ENCODE peak calls at places on chromosome 4, in four cellular contexts. One of them, this sample, is unnamed.
A peak's percentile ranks its signal among the peaks of the same experiment; 100 is the strongest.

GRCh38 chr4:93147524-93148212 is 680.9 kb upstream of the ATOH1 start:
- DNase-seq in WTC11: peak; percentile 52
- DNase-seq in GM12878: no peak
- DNase-seq in K562: no peak
- DNase-seq in this sample: no peak

GRCh38 chr4:26298198-26298950 is 22.4 kb upstream of the RBPJ start:
- DNase-seq in K562: no peak
- DNase-seq in WTC11: no peak
- DNase-seq in GM12878: no peak
- DNase-seq in this sample: no peak

GRCh38 chr4:148054275-148054674 is 322.4 kb downstream of the ARHGAP10 start:
- DNase-seq in K562: no peak
- DNase-seq in GM12878: no peak
- DNase-seq in WTC11: no peak
- DNase-seq in this sample: no peak

GRCh38 chr4:121692261-121692660 is 4.5 kb downstream of the ANXA5 start:
- DNase-seq in WTC11: no peak
- DNase-seq in K562: no peak
- DNase-seq in GM12878: no peak
- DNase-seq in this sample: no peak

GRCh38 chr4:3211866-3212265 is 37.1 kb upstream of the MSANTD1 start:
- DNase-seq in GM12878: no peak
- DNase-seq in K562: no peak
- DNase-seq in WTC11: no peak
- DNase-seq in this sample: no peak

GRCh38 chr4:54553001-54553400 is 104.8 kb upstream of the KIT start:
- DNase-seq in WTC11: no peak
- DNase-seq in K562: no peak
- DNase-seq in GM12878: no peak
- DNase-seq in this sample: no peak

GRCh38 chr4:72569719-72570235 is 756 bp upstream of the ADAMTS3 start:
- DNase-seq in GM12878: no peak
- DNase-seq in K562: no peak
- DNase-seq in WTC11: no peak
- DNase-seq in this sample: no peak

GRCh38 chr4:54767376-54767775 is 109.6 kb downstream of the KIT start:
- DNase-seq in WTC11: no peak
- DNase-seq in GM12878: no peak
- DNase-seq in K562: no peak
- DNase-seq in this sample: no peak

GRCh38 chr4:14792702-14793227 is 209.5 kb upstream of the CPEB2 start:
- DNase-seq in K562: no peak
- DNase-seq in WTC11: no peak
- DNase-seq in GM12878: no peak
- DNase-seq in this sample: no peak

GRCh38 chr4:94813221-94813620 is 55.5 kb downstream of the BMPR1B start:
- DNase-seq in GM12878: no peak
- DNase-seq in K562: no peak
- DNase-seq in WTC11: no peak
- DNase-seq in this sample: no peak

GRCh38 chr4:159013692-159014091 is 89.2 kb upstream of the RAPGEF2 start:
- DNase-seq in GM12878: no peak
- DNase-seq in K562: no peak
- DNase-seq in WTC11: no peak
- DNase-seq in this sample: no peak

GRCh38 chr4:121736735-121737351 is 28.1 kb downstream of the SMIM43 start:
- DNase-seq in WTC11: no peak
- DNase-seq in K562: peak; percentile 68
- DNase-seq in GM12878: no peak
- DNase-seq in this sample: peak; percentile 61

GRCh38 chr4:89837385-89837995 is 529 bp upstream of the SNCA start:
- DNase-seq in K562: peak; percentile 10
- DNase-seq in WTC11: peak; percentile 66
- DNase-seq in GM12878: no peak
- DNase-seq in this sample: no peak

GRCh38 chr4:74311696-74312313 is 3.5 kb downstream of the EPGN start:
- DNase-seq in WTC11: no peak
- DNase-seq in GM12878: peak; percentile 13
- DNase-seq in K562: peak; percentile 67
- DNase-seq in this sample: peak; percentile 46

GRCh38 chr4:151942971-151943370 is 182.2 kb upstream of the GATB start:
- DNase-seq in K562: no peak
- DNase-seq in WTC11: no peak
- DNase-seq in GM12878: no peak
- DNase-seq in this sample: no peak

GRCh38 chr4:121330180-121330665 is 50.6 kb downstream of the QRFPR start:
- DNase-seq in GM12878: no peak
- DNase-seq in K562: no peak
- DNase-seq in WTC11: no peak
- DNase-seq in this sample: no peak

GRCh38 chr4:23728393-23728792 is 161.5 kb downstream of the PPARGC1A start:
- DNase-seq in K562: no peak
- DNase-seq in GM12878: no peak
- DNase-seq in WTC11: no peak
- DNase-seq in this sample: no peak

GRCh38 chr4:113666386-113667114 is 95.0 kb downstream of the CAMK2D start:
- DNase-seq in GM12878: no peak
- DNase-seq in WTC11: no peak
- DNase-seq in K562: no peak
- DNase-seq in this sample: no peak

GRCh38 chr4:536351-536972 is 37.5 kb downstream of the PIGG start:
- DNase-seq in WTC11: no peak
- DNase-seq in GM12878: no peak
- DNase-seq in K562: no peak
- DNase-seq in this sample: no peak

GRCh38 chr4:108398326-108398725 is 222.1 kb upstream of the RPL34 start:
- DNase-seq in K562: no peak
- DNase-seq in GM12878: no peak
- DNase-seq in WTC11: no peak
- DNase-seq in this sample: no peak

GRCh38 chr4:6619466-6620255 is 20.8 kb upstream of the MRFAP1 start:
- DNase-seq in K562: no peak
- DNase-seq in WTC11: no peak
- DNase-seq in GM12878: no peak
- DNase-seq in this sample: no peak

GRCh38 chr4:33628296-33628695 is 2616.0 kb downstream of the ARAP2 start:
- DNase-seq in WTC11: no peak
- DNase-seq in GM12878: no peak
- DNase-seq in K562: no peak
- DNase-seq in this sample: no peak

GRCh38 chr4:10582966-10583365 is 101.6 kb downstream of the CLNK start:
- DNase-seq in WTC11: no peak
- DNase-seq in GM12878: no peak
- DNase-seq in K562: no peak
- DNase-seq in this sample: no peak

GRCh38 chr4:56641494-56642051 is 39.5 kb downstream of the HOPX start:
- DNase-seq in WTC11: no peak
- DNase-seq in K562: no peak
- DNase-seq in GM12878: no peak
- DNase-seq in this sample: no peak

GRCh38 chr4:180150818-180151217 is 2092.4 kb upstream of the TENM3 start:
- DNase-seq in K562: no peak
- DNase-seq in GM12878: no peak
- DNase-seq in WTC11: no peak
- DNase-seq in this sample: no peak

GRCh38 chr4:38237139-38237538 is 276.9 kb downstream of the PTTG2 start:
- DNase-seq in GM12878: no peak
- DNase-seq in WTC11: no peak
- DNase-seq in K562: no peak
- DNase-seq in this sample: peak; percentile 35

GRCh38 chr4:5931526-5931925 is 38.6 kb upstream of the CRMP1 start:
- DNase-seq in GM12878: no peak
- DNase-seq in WTC11: no peak
- DNase-seq in K562: no peak
- DNase-seq in this sample: no peak

GRCh38 chr4:89161841-89162240 is 50.5 kb downstream of the TIGD2 start:
- DNase-seq in GM12878: no peak
- DNase-seq in K562: no peak
- DNase-seq in WTC11: no peak
- DNase-seq in this sample: no peak

GRCh38 chr4:81632581-81633247 is 161.0 kb upstream of the RASGEF1B start:
- DNase-seq in WTC11: no peak
- DNase-seq in GM12878: no peak
- DNase-seq in K562: no peak
- DNase-seq in this sample: no peak

GRCh38 chr4:141457653-141458052 is 178.7 kb upstream of the IL15 start:
- DNase-seq in K562: no peak
- DNase-seq in GM12878: no peak
- DNase-seq in WTC11: no peak
- DNase-seq in this sample: no peak

GRCh38 chr4:130393246-130394041 is 1297.5 kb downstream of the C4orf33 start:
- DNase-seq in WTC11: no peak
- DNase-seq in K562: no peak
- DNase-seq in GM12878: no peak
- DNase-seq in this sample: peak; percentile 0

GRCh38 chr4:137534516-137534915 is 2.2 kb upstream of the PCDH18 start:
- DNase-seq in WTC11: no peak
- DNase-seq in GM12878: no peak
- DNase-seq in K562: no peak
- DNase-seq in this sample: no peak

GRCh38 chr4:89273741-89274141 is 33.9 kb downstream of the GPRIN3 start:
- DNase-seq in K562: no peak
- DNase-seq in GM12878: no peak
- DNase-seq in WTC11: no peak
- DNase-seq in this sample: no peak

GRCh38 chr4:66300336-66300934 is 630.1 kb upstream of the EPHA5 start:
- DNase-seq in GM12878: no peak
- DNase-seq in K562: no peak
- DNase-seq in WTC11: no peak
- DNase-seq in this sample: no peak

GRCh38 chr4:145719752-145720624 is 40.0 kb downstream of the C4orf51 start:
- DNase-seq in GM12878: peak; percentile 31
- DNase-seq in K562: no peak
- DNase-seq in WTC11: no peak
- DNase-seq in this sample: no peak

GRCh38 chr4:173301518-173302201 is 32.5 kb downstream of the HMGB2 start:
- DNase-seq in WTC11: no peak
- DNase-seq in K562: peak; percentile 57
- DNase-seq in GM12878: no peak
- DNase-seq in this sample: no peak

GRCh38 chr4:73923631-73923937 is 54.4 kb downstream of the CXCL1 start:
- DNase-seq in K562: no peak
- DNase-seq in GM12878: no peak
- DNase-seq in WTC11: no peak
- DNase-seq in this sample: no peak

DNA sequence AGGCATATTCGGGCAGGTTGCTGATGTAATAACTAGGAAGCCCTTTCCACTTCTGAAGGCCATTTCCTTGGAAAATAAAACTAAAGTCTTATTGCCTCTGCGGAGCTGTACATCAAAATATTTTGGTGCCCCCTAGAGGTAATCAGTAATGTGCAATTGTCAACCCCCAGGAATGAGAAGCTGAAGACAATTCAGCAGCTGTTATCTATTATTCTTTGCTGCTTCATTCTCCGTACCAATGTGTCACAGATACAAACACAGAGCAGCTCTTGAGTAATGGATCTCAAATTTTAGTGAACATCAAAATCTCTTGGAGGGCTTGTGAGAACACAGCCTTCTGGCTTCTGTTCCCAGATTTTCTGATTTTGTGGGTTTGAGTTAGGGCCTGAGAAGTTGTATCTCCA is 3.5 kb upstream of the SLIT2 start:
- DNase-seq in K562: peak; percentile 9
- DNase-seq in GM12878: no peak
- DNase-seq in WTC11: no peak
- DNase-seq in this sample: peak; percentile 1
- TF ChIP-seq TCF7 in K562: no peak
- TF ChIP-seq TCF7 in GM12878: no peak
- TF ChIP-seq TCF7 in WTC11: no peak
- TF ChIP-seq TCF7 in this sample: no peak

GRCh38 chr4:100288811-100289529 is 98.7 kb upstream of the DDIT4L start:
- DNase-seq in K562: no peak
- DNase-seq in GM12878: no peak
- DNase-seq in WTC11: no peak
- DNase-seq in this sample: no peak

GRCh38 chr4:100288167-100288566 is 97.9 kb upstream of the DDIT4L start:
- DNase-seq in K562: no peak
- DNase-seq in GM12878: no peak
- DNase-seq in WTC11: no peak
- DNase-seq in this sample: no peak

GRCh38 chr4:100290585-100290984 is 100.3 kb upstream of the DDIT4L start:
- DNase-seq in WTC11: no peak
- DNase-seq in K562: no peak
- DNase-seq in GM12878: no peak
- DNase-seq in this sample: no peak

GRCh38 chr4:100289980-100290379 is 99.7 kb upstream of the DDIT4L start:
- DNase-seq in GM12878: no peak
- DNase-seq in K562: no peak
- DNase-seq in WTC11: no peak
- DNase-seq in this sample: no peak

DNA sequence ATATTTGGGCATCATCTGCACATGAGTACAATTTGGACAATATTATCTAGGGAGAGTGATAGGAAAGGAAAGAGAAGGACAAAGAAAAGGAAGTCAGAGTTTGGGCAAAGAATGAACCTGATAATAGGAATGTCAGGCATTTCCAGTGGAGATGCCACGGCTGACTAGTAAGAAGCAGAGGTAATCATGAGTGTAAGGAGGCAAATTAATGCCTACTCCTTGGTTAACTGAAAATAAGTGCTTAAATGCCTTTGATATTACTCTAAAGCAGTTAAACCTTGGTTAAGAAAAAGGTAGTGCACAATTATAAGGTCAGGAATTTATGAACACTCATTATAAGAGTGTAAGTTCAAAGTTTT is 99.2 kb upstream of the DDIT4L start:
- DNase-seq in WTC11: no peak
- DNase-seq in K562: no peak
- DNase-seq in GM12878: no peak
- DNase-seq in this sample: no peak
- TF ChIP-seq TCF7 in WTC11: no peak
- TF ChIP-seq TCF7 in K562: no peak
- TF ChIP-seq TCF7 in GM12878: no peak
- TF ChIP-seq TCF7 in this sample: no peak

GRCh38 chr4:61614256-61614655 is 414.1 kb downstream of the ADGRL3 start:
- DNase-seq in GM12878: no peak
- DNase-seq in K562: no peak
- DNase-seq in WTC11: no peak
- DNase-seq in this sample: no peak

DNA sequence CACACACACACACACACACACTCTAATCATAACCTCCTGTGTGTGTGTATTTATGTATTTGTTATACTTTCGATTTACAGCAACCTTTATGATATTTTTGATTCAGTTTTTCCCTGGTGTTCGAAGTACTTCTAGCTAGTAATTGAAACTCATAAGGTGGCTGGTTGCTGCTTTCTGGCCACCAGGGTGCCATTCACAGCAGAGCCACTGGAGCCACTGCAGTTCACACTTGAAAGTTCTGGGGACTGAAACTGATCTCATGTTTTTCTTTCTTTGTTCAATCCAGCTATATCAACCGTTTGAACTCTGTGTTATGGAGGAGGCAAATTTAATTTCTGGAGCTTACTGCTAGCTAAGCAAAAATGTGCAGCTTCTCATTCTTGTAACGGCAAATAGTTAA is 419.4 kb downstream of the ADGRL3 start:
- DNase-seq in K562: no peak
- DNase-seq in WTC11: no peak
- DNase-seq in GM12878: no peak
- DNase-seq in this sample: no peak
- TF ChIP-seq TCF7 in K562: no peak
- TF ChIP-seq TCF7 in WTC11: no peak
- TF ChIP-seq TCF7 in GM12878: no peak
- TF ChIP-seq TCF7 in this sample: no peak

GRCh38 chr4:165299399-165300060 is 27.9 kb upstream of the MSMO1 start:
- DNase-seq in GM12878: no peak
- DNase-seq in K562: no peak
- DNase-seq in WTC11: no peak
- DNase-seq in this sample: no peak
- TF ChIP-seq TCF7 in GM12878: no peak
- TF ChIP-seq TCF7 in K562: no peak
- TF ChIP-seq TCF7 in WTC11: no peak
- TF ChIP-seq TCF7 in this sample: no peak

This sample was measured in HepG2.